ENCODE peak calls at places on chromosomes 2 and 18, in six cellular contexts. V is T-helper 1 cell, X is left lobe of liver, D is PC-9, R is ovary, P is tibial artery. Q is an unnamed sample.

GRCh38 chr2:110713508-110714362 is 18.6 kb upstream of the ACOXL start:
- DNase-seq in V (no peak), X (no peak), D (peak), R (no peak), P (no peak), Q (peak)

GRCh38 chr18:48803518-48803917 is 147.2 kb downstream of the SMAD7 start:
- DNase-seq in V (no peak), X (peak), D (no peak), R (peak), P (peak), Q (no peak)

GRCh38 chr2:223076573-223076972 is 24.6 kb downstream of the KCNE4 start:
- DNase-seq in V (no peak), X (no peak), D (peak), R (no peak), P (no peak), Q (no peak)

GRCh38 chr18:36203360-36203895 is 16.1 kb downstream of the MOCOS start:
- DNase-seq in V (no peak), X (peak), D (no peak), R (no peak), P (no peak), Q (no peak)

GRCh38 chr2:96470636-96471035 is 34.5 kb downstream of the NEURL3 start:
- DNase-seq in V (peak), X (peak), D (no peak), R (peak), P (no peak), Q (no peak)

GRCh38 chr2:66577331-66578041 is 142.6 kb downstream of the MEIS1 start:
- DNase-seq in V (no peak), X (no peak), D (no peak), R (peak), P (no peak), Q (no peak)

GRCh38 chr2:55228224-55228563 is 3.9 kb downstream of the CLHC1 start:
- DNase-seq in V (no peak), X (no peak), D (no peak), R (no peak), P (no peak), Q (no peak)

GRCh38 chr2:99200232-99200631 is 19.2 kb downstream of the MRPL30 start:
- DNase-seq in V (no peak), X (no peak), D (no peak), R (no peak), P (no peak), Q (no peak)

GRCh38 chr2:15325296-15325695 is 235.8 kb downstream of the NBAS start:
- DNase-seq in V (no peak), X (no peak), D (no peak), R (no peak), P (no peak), Q (no peak)

GRCh38 chr2:200863655-200864205 is 728 bp downstream of the CLK1 start:
- DNase-seq in V (no peak), X (no peak), D (no peak), R (peak), P (no peak), Q (peak)

GRCh38 chr18:52995875-52996274 is 655.9 kb downstream of the DCC start:
- DNase-seq in V (no peak), X (no peak), D (no peak), R (no peak), P (no peak), Q (no peak)